ENCODE peak calls at places on chromosomes 2 and 18, in five cellular contexts. One of them, this sample, is unnamed.

GRCh38 chr2:65612654-65613053 is 180.3 kb upstream of the SPRED2 start:
- DNase-seq in mesenchymal stem cell: no peak
- DNase-seq in IMR-90: no peak
- DNase-seq in H9: no peak
- DNase-seq in neuronal stem cell: no peak
- DNase-seq in this sample: no peak

GRCh38 chr2:142940606-142941223 is 63.3 kb downstream of the KYNU start:
- DNase-seq in mesenchymal stem cell: no peak
- DNase-seq in IMR-90: no peak
- DNase-seq in H9: no peak
- DNase-seq in neuronal stem cell: no peak
- DNase-seq in this sample: no peak

GRCh38 chr2:20609349-20609994 is 41.4 kb downstream of the HS1BP3 start:
- DNase-seq in mesenchymal stem cell: peak
- DNase-seq in IMR-90: peak
- DNase-seq in H9: no peak
- DNase-seq in neuronal stem cell: no peak
- DNase-seq in this sample: no peak

GRCh38 chr2:149826471-149827125 is 239.0 kb upstream of the MMADHC start:
- DNase-seq in mesenchymal stem cell: peak
- DNase-seq in IMR-90: peak
- DNase-seq in H9: no peak
- DNase-seq in neuronal stem cell: no peak
- DNase-seq in this sample: no peak

GRCh38 chr2:84914334-84914733 is 8.9 kb downstream of the TMSB10 start:
- DNase-seq in mesenchymal stem cell: no peak
- DNase-seq in IMR-90: no peak
- DNase-seq in H9: no peak
- DNase-seq in neuronal stem cell: no peak
- DNase-seq in this sample: no peak

GRCh38 chr2:209577376-209578357 is 153.8 kb downstream of the MAP2 start:
- DNase-seq in mesenchymal stem cell: peak
- DNase-seq in IMR-90: peak
- DNase-seq in H9: no peak
- DNase-seq in neuronal stem cell: peak
- DNase-seq in this sample: no peak

GRCh38 chr2:190468814-190469569 is 60.8 kb downstream of the MFSD6 start:
- DNase-seq in mesenchymal stem cell: peak
- DNase-seq in IMR-90: peak
- DNase-seq in H9: no peak
- DNase-seq in neuronal stem cell: no peak
- DNase-seq in this sample: no peak

GRCh38 chr18:40911582-40912254 is 1043.3 kb upstream of the PIK3C3 start:
- DNase-seq in mesenchymal stem cell: peak
- DNase-seq in IMR-90: peak
- DNase-seq in H9: no peak
- DNase-seq in neuronal stem cell: no peak
- DNase-seq in this sample: no peak

GRCh38 chr2:10620481-10620880 is 69.3 kb downstream of the NOL10 start:
- DNase-seq in mesenchymal stem cell: peak
- DNase-seq in IMR-90: peak
- DNase-seq in H9: no peak
- DNase-seq in neuronal stem cell: no peak
- DNase-seq in this sample: no peak

GRCh38 chr2:26330604-26331003 is 15.3 kb upstream of the SELENOI start:
- DNase-seq in mesenchymal stem cell: no peak
- DNase-seq in IMR-90: no peak
- DNase-seq in H9: no peak
- DNase-seq in neuronal stem cell: no peak
- DNase-seq in this sample: no peak

GRCh38 chr2:232994446-232994845 is 18.6 kb downstream of the NGEF start:
- DNase-seq in mesenchymal stem cell: no peak
- DNase-seq in IMR-90: no peak
- DNase-seq in H9: peak
- DNase-seq in neuronal stem cell: no peak
- DNase-seq in this sample: no peak

GRCh38 chr2:219559156-219559915 is 12.0 kb downstream of the OBSL1 start:
- DNase-seq in mesenchymal stem cell: no peak
- DNase-seq in IMR-90: no peak
- DNase-seq in H9: no peak
- DNase-seq in neuronal stem cell: no peak
- DNase-seq in this sample: no peak

GRCh38 chr2:124318913-124319312 is 293.8 kb downstream of the CNTNAP5 start:
- DNase-seq in mesenchymal stem cell: no peak
- DNase-seq in IMR-90: no peak
- DNase-seq in H9: no peak
- DNase-seq in neuronal stem cell: no peak
- DNase-seq in this sample: no peak

DNA sequence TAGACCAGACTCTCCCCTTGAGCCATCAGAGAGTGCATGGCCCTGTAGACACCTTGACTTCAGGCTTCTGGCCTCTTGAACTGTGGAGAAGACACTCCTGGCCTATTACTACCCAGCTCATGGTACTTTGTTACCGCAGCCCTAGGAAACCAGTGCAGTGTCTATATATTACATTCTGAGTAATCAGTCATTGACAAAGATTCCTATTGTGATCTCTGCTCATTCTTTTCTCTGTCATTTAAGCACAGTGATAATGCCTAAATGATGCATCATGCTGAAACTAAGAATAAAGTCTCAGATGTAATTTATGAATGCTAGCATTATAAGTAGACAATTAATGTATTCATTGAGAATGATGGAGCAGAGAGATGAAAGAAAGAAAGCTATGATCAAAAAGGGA is 603.5 kb downstream of the SOCS6 start:
- DNase-seq in mesenchymal stem cell: no peak
- DNase-seq in IMR-90: no peak
- DNase-seq in H9: no peak
- DNase-seq in neuronal stem cell: no peak
- DNase-seq in this sample: no peak
- H3K4me2 ChIP-seq in mesenchymal stem cell: no peak
- H3K4me2 ChIP-seq in IMR-90: no peak
- H3K4me2 ChIP-seq in H9: no peak
- H3K4me2 ChIP-seq in neuronal stem cell: no peak
- H3K4me2 ChIP-seq in this sample: no peak

GRCh38 chr2:178523596-178524134 is 43.4 kb downstream of the PLEKHA3 start:
- DNase-seq in mesenchymal stem cell: peak
- DNase-seq in IMR-90: peak
- DNase-seq in H9: no peak
- DNase-seq in neuronal stem cell: no peak
- DNase-seq in this sample: peak
- H2AK5ac ChIP-seq in mesenchymal stem cell: peak
- H2AK5ac ChIP-seq in IMR-90: no peak
- H2AK5ac ChIP-seq in H9: no peak
- H2AK5ac ChIP-seq in neuronal stem cell: no peak
- H2AK5ac ChIP-seq in this sample: no peak

DNA sequence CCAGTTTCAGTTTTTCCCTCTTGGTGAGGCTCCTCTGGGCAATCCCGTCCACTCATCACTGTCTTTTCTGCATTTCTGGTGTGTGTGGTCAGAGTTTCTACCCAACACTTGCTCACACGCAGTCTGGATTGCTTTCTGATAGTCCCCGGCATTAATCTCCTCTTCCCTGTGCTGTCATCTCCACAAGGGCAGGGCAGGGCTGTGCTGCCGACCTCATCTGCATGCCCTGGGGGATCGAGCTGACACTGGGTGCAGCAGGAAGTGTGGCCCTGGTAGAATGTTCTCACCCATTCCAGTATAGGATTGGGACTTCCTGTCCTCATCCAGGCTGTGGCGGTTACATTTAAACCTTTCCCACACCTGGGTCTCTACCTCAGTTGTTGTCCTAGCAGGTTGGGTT is 80.0 kb upstream of the FAM136A start:
- DNase-seq in mesenchymal stem cell: peak
- DNase-seq in IMR-90: peak
- DNase-seq in H9: no peak
- DNase-seq in neuronal stem cell: no peak
- DNase-seq in this sample: peak
- H3K4me2 ChIP-seq in mesenchymal stem cell: no peak
- H3K4me2 ChIP-seq in IMR-90: peak
- H3K4me2 ChIP-seq in H9: no peak
- H3K4me2 ChIP-seq in neuronal stem cell: no peak
- H3K4me2 ChIP-seq in this sample: no peak

DNA sequence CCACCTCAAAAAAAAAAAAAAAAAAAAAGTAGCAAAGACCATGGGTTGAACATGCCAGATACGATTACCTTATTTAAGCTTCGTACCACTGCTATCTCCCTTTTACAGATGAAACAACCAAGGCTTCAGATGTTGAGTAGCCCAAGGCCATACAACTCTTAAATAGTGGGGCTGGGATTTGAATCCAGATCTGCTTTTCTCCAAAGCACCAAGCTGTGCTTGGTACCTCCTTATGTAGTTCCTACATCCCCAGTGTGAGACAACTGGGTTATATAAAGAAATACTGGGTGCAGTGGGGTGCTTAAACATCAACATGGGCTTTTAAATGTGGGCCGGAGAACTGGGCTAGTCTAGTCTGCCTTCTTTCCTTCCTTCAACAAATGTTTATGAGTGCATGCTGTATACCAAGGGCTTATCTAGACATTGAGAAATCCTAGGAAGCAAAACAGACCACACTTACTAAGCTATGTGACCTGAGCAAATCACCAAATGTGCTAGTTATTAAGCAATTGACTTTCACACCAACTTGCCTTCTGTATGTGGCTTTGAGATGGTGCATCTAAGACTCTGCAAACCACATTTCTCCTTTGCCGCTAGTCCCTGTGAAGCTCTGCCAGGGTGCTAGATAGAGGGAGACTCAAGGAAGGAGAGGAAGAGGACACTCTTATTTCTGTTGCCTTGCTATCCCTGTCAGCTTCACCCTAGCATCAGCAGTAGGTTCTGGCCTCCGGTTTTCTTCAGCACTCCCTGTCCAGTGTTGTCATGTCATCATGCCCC is 206.8 kb upstream of the FBXO11 start:
- DNase-seq in mesenchymal stem cell: peak
- DNase-seq in IMR-90: peak
- DNase-seq in H9: no peak
- DNase-seq in neuronal stem cell: no peak
- DNase-seq in this sample: peak
- H2AK5ac ChIP-seq in mesenchymal stem cell: no peak
- H2AK5ac ChIP-seq in IMR-90: peak
- H2AK5ac ChIP-seq in H9: no peak
- H2AK5ac ChIP-seq in neuronal stem cell: no peak
- H2AK5ac ChIP-seq in this sample: no peak

GRCh38 chr2:100781009-100781325 is 39.0 kb upstream of the NPAS2 start:
- DNase-seq in mesenchymal stem cell: no peak
- DNase-seq in IMR-90: no peak
- DNase-seq in H9: no peak
- DNase-seq in neuronal stem cell: no peak
- DNase-seq in this sample: no peak
- H3K4me2 ChIP-seq in mesenchymal stem cell: no peak
- H3K4me2 ChIP-seq in IMR-90: no peak
- H3K4me2 ChIP-seq in H9: no peak
- H3K4me2 ChIP-seq in neuronal stem cell: no peak
- H3K4me2 ChIP-seq in this sample: no peak

DNA sequence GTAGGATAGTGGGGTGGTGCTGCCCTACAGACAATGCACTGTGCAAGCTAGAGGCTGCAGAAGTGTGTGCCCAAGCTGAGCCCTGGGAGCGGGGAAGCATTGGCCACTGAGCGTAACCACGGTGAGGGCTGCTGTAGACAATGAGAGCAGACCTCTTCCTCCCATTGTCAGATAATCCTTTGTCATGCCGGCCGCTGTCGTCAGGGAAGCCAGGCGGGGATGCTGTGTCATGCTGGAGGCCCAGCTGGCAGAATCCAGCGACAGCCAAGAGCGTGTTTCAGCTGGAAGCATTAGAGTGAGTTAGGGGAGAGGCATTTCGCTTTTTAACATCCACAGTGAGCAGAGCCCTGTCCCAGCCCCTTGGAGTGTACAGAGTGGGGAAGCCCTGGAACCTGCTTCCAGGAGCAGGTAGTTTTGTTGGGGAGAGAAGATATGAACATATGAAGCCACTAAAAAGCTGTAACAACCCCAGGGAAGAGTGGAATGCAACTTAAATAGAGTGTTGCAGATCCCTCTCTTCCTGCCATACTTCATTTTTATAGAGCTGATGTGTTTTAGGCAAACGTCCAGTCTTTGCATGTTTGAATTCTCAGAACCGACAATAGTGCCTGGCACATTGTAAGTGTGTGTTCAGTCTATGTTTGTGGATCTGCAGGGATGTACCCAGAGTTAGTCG is 7.0 kb downstream of the CTIF start:
- DNase-seq in mesenchymal stem cell: peak
- DNase-seq in IMR-90: peak
- DNase-seq in H9: peak
- DNase-seq in neuronal stem cell: peak
- DNase-seq in this sample: peak
- H2AK5ac ChIP-seq in mesenchymal stem cell: no peak
- H2AK5ac ChIP-seq in IMR-90: peak
- H2AK5ac ChIP-seq in H9: no peak
- H2AK5ac ChIP-seq in neuronal stem cell: no peak
- H2AK5ac ChIP-seq in this sample: no peak

GRCh38 chr2:37645836-37646235 is 25.6 kb downstream of the CDC42EP3 start:
- DNase-seq in mesenchymal stem cell: no peak
- DNase-seq in IMR-90: no peak
- DNase-seq in H9: no peak
- DNase-seq in neuronal stem cell: no peak
- DNase-seq in this sample: no peak
- H3K4me2 ChIP-seq in mesenchymal stem cell: no peak
- H3K4me2 ChIP-seq in IMR-90: no peak
- H3K4me2 ChIP-seq in H9: no peak
- H3K4me2 ChIP-seq in neuronal stem cell: no peak
- H3K4me2 ChIP-seq in this sample: no peak

GRCh38 chr2:217106650-217107014 is 246.8 kb upstream of the TNP1 start:
- DNase-seq in mesenchymal stem cell: peak
- DNase-seq in IMR-90: peak
- DNase-seq in H9: no peak
- DNase-seq in neuronal stem cell: no peak
- DNase-seq in this sample: peak
- H2AK5ac ChIP-seq in mesenchymal stem cell: peak
- H2AK5ac ChIP-seq in IMR-90: peak
- H2AK5ac ChIP-seq in H9: no peak
- H2AK5ac ChIP-seq in neuronal stem cell: no peak
- H2AK5ac ChIP-seq in this sample: no peak

GRCh38 chr2:183244300-183244849 is 120.1 kb downstream of the NUP35 start:
- DNase-seq in mesenchymal stem cell: no peak
- DNase-seq in IMR-90: no peak
- DNase-seq in H9: peak
- DNase-seq in neuronal stem cell: no peak
- DNase-seq in this sample: peak

GRCh38 chr2:183243760-183244159 is 119.5 kb downstream of the NUP35 start:
- DNase-seq in mesenchymal stem cell: no peak
- DNase-seq in IMR-90: no peak
- DNase-seq in H9: no peak
- DNase-seq in neuronal stem cell: no peak
- DNase-seq in this sample: no peak

DNA sequence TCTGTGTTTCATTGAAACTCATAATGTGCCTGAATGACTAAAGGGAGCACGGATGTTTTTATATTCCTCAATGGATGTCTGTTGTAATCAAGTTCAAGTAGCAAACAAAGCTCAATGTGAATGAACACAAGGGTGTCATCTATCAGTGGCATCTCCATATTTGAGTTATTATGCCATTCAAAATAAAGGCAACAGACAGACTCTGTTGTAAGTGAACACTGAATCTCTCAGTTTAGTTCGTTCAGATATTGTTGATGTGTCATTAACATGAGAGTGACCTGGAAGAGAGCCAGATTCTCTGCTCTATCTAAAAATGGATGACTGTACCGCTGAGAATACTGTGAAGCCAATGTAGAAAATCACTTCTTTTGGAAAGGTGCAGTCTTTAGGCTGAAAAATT is 118.7 kb downstream of the NUP35 start:
- DNase-seq in mesenchymal stem cell: peak
- DNase-seq in IMR-90: peak
- DNase-seq in H9: no peak
- DNase-seq in neuronal stem cell: no peak
- DNase-seq in this sample: no peak
- H3K4me2 ChIP-seq in mesenchymal stem cell: no peak
- H3K4me2 ChIP-seq in IMR-90: no peak
- H3K4me2 ChIP-seq in H9: no peak
- H3K4me2 ChIP-seq in neuronal stem cell: no peak
- H3K4me2 ChIP-seq in this sample: no peak

This sample was measured in mesendoderm.